ENCODE peak calls at places on chromosomes 7 and 10, in ten cellular contexts. C is Peyer's patch; B is fibroblast of lung; K is aorta; T is A549; W is PC-3; N is cardiac muscle cell; E is CD8-positive, alpha-beta T cell; Q is ascending aorta; U is ovary. H is an unnamed sample.

GRCh38 chr7:33076737-33077136 is 14.2 kb upstream of the NT5C3A start:
- DNase-seq in C (no peak), B (no peak), K (no peak), T (no peak), W (peak), N (no peak), E (no peak), Q (no peak), U (no peak), H (no peak)

GRCh38 chr7:24764972-24765744 is 7.9 kb upstream of the GSDME start:
- DNase-seq in C (no peak), B (peak), K (no peak), T (no peak), W (no peak), N (peak), E (no peak), Q (no peak), U (no peak), H (no peak)

GRCh38 chr7:143002106-143002505 is 24.8 kb downstream of the OR9A2 start:
- DNase-seq in C (no peak), B (peak), K (no peak), T (peak), W (peak), N (peak), E (no peak), Q (no peak), U (no peak), H (no peak)

GRCh38 chr7:48112431-48113165 is 23.5 kb downstream of the UPP1 start:
- DNase-seq in C (no peak), B (peak), K (no peak), T (no peak), W (peak), N (no peak), E (no peak), Q (no peak), U (no peak), H (no peak)

GRCh38 chr10:85532821-85533220 is 833.8 kb downstream of the GRID1 start:
- DNase-seq in C (no peak), B (no peak), K (no peak), T (no peak), W (no peak), N (no peak), E (no peak), Q (no peak), U (no peak), H (no peak)

GRCh38 chr7:2011266-2012043 is 221.3 kb downstream of the MAD1L1 start:
- DNase-seq in C (peak), B (no peak), K (peak), T (no peak), W (no peak), N (no peak), E (no peak), Q (peak), U (no peak), H (no peak)

GRCh38 chr10:2392145-2392812 is 655.0 kb upstream of the ADARB2 start:
- DNase-seq in C (no peak), B (no peak), K (no peak), T (no peak), W (no peak), N (peak), E (no peak), Q (no peak), U (no peak), H (no peak)

GRCh38 chr7:7681191-7681935 is 37.0 kb downstream of the RPA3 start:
- DNase-seq in C (no peak), B (peak), K (no peak), T (peak), W (peak), N (peak), E (peak), Q (no peak), U (no peak), H (no peak)

GRCh38 chr10:101933976-101934375 is 90.4 kb upstream of the KCNIP2 start:
- DNase-seq in C (no peak), B (no peak), K (no peak), T (no peak), W (no peak), N (no peak), E (no peak), Q (no peak), U (no peak), H (no peak)
- H3K27ac ChIP-seq in C (no peak), B (no peak), K (no peak), T (no peak), W (no peak), N (no peak), E (no peak), Q (no peak), U (no peak), H (peak)

GRCh38 chr7:6402741-6403140 is 45.0 kb downstream of the DAGLB start:
- DNase-seq in C (no peak), B (no peak), K (no peak), T (no peak), W (no peak), N (no peak), E (no peak), Q (no peak), U (no peak), H (no peak)
- H3K27ac ChIP-seq in C (no peak), B (no peak), K (no peak), T (no peak), W (no peak), N (peak), E (no peak), Q (no peak), U (no peak), H (no peak)

GRCh38 chr7:101718747-101719260 is 89.7 kb upstream of the MYL10 start:
- DNase-seq in C (no peak), B (no peak), K (no peak), T (no peak), W (no peak), N (no peak), E (no peak), Q (no peak), U (no peak), H (no peak)
- H3K27ac ChIP-seq in C (no peak), B (no peak), K (no peak), T (no peak), W (no peak), N (no peak), E (no peak), Q (no peak), U (no peak), H (no peak)

DNA sequence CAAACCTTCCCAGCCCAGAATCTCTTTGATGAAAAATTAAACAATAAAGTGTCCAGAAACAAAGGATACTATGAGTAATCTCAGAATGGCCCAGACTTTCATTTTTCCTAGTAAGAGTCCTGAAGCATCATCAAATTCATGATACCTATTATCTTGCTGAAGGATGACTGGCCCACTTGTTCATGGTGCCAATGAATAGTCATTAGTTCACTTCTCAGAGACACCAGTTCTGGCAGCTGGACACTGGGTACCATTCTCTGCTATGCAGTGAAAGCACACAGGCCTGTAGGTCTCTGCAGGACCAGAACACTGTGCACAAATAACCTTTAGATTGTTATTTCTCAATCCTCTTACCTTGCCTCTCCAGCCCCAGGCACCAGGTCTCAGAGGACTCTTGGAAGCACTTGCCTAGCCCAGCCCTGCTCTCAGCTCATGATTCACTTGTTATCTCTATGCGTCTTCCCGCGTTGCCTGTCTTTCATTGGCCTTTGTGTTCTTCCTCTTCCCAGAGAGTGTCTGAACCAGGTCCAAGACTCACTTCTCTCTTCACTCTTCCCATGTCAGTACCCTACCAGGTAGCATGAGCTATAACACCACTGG is 98.1 kb upstream of the AGBL3 start:
- DNase-seq in C (no peak), B (no peak), K (no peak), T (no peak), W (no peak), N (peak), E (no peak), Q (no peak), U (no peak), H (no peak)
- H3K27ac ChIP-seq in C (peak), B (no peak), K (no peak), T (peak), W (no peak), N (no peak), E (no peak), Q (peak), U (no peak), H (no peak)

DNA sequence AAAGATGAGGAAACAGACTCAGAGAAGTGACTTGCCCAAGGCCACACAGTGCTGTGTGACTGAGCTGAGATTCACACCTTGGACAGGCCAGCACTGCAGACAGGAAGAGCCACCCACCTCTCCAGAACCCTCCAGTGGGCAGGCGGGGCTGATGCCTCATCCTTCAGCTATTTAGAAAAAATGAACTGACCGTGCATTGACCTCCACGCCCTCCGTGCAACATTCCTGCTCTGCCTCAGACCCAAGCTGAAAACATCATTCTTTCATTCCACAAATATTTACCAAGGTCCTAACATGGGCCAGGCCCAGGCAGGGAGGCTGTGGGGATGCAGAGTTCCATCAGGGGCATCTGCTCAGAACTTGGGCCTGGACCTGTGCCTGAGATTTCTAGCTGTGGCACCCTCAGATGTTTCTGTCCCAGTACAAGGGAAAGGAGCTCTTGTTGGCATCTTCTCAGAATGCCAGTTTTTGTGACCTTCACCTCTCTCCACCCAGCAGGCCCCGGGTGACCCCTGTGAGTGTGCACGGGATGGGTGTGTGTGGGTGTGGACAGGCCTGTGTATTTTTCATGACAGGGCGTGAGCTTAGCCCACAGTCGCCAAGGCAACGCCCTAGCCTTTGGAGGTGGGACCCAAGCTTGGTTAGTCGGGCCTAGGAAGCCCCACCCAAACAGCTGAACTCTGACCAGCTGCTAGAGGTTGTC is 6.5 kb downstream of the VSIR start:
- DNase-seq in C (peak), B (peak), K (peak), T (peak), W (peak), N (peak), E (no peak), Q (peak), U (peak), H (no peak)
- H3K27ac ChIP-seq in C (peak), B (peak), K (peak), T (peak), W (peak), N (no peak), E (peak), Q (peak), U (peak), H (peak)

H was measured in caudate nucleus.